ENCODE peak calls at places on chromosomes 1 and 21, in eight cellular contexts. D is NCI-H1105; E is stimulated activated CD8-positive, alpha-beta memory T cell treated with anti-CD3 and anti-CD28 coated beads, Interleukin-7, amount 100 ng/mL, for 1 hour; Z is HCEC 1CT; S is hypothalamus; Y is activated CD4-positive, alpha-beta memory T cell treated with anti-CD3 and anti-CD28 coated beads, Interleukin-2, amount 10 ng/mL, durations not matched to agents 7 days and 5 days; G is stimulated activated CD4-positive, alpha-beta T cell treated with anti-CD3 and anti-CD28 coated beads, Interleukin-1b, Interleukin-23, amount 100 ng/mL, for 4 hours; C is hippocampal formation. T is an unnamed sample.

GRCh38 chr1:89605692-89606091 is 27.2 kb upstream of the LRRC8C start:
- DNase-seq in E (no peak), G (no peak), D (no peak), C (no peak), S (no peak), Z (peak; percentile 88), Y (no peak), T (no peak)

GRCh38 chr1:39080884-39081265 is 54.7 kb downstream of the NDUFS5 start:
- DNase-seq in E (no peak), D (no peak), G (no peak), C (no peak), S (no peak), Z (no peak), Y (no peak), T (no peak)

GRCh38 chr1:153232553-153232952 is 15.2 kb downstream of the PRR9 start:
- DNase-seq in D (no peak), Y (no peak), S (no peak), G (no peak), Z (no peak), E (no peak), C (no peak), T (no peak)

GRCh38 chr21:41900401-41900800 is 21.3 kb upstream of the PRDM15 start:
- DNase-seq in E (no peak), G (no peak), Z (no peak), Y (no peak), D (no peak), C (no peak), S (no peak), T (no peak)

GRCh38 chr1:219385786-219386427 is 212.2 kb downstream of the LYPLAL1 start:
- DNase-seq in Z (peak; percentile 53), Y (no peak), G (no peak), D (peak; percentile 75), C (peak; percentile 4), E (no peak), S (no peak), T (no peak)

GRCh38 chr1:214983126-214983869 is 99.2 kb upstream of the KCNK2 start:
- DNase-seq in C (no peak), Y (no peak), E (no peak), D (no peak), S (no peak), Z (peak; percentile 57), G (no peak), T (no peak)

GRCh38 chr1:36625959-36626337 is 143.2 kb upstream of the CSF3R start:
- DNase-seq in E (no peak), S (no peak), G (no peak), C (peak; percentile 1), Z (no peak), D (no peak), Y (no peak), T (no peak)

GRCh38 chr1:178862416-178862815 is 8.5 kb downstream of the ANGPTL1 start:
- DNase-seq in S (no peak), G (no peak), Y (no peak), E (no peak), D (no peak), Z (no peak), C (no peak), T (no peak)

GRCh38 chr1:2980849-2981248 is 40.4 kb upstream of the ACTRT2 start:
- DNase-seq in Y (no peak), E (no peak), Z (no peak), G (no peak), S (no peak), C (no peak), D (no peak), T (no peak)

GRCh38 chr21:32257952-32258785 is 20.7 kb downstream of the MIS18A start:
- DNase-seq in S (peak; percentile 41), E (no peak), D (peak; percentile 71), C (peak; percentile 80), Y (peak; percentile 50), Z (peak; percentile 74), G (no peak), T (peak; percentile 50)

GRCh38 chr1:178609015-178609414 is 96.1 kb downstream of the TEX35 start:
- DNase-seq in C (no peak), Y (no peak), G (no peak), S (no peak), E (no peak), Z (peak; percentile 95), D (no peak), T (peak; percentile 71)

GRCh38 chr1:16226495-16227179 is 10.3 kb downstream of the CPLANE2 start:
- DNase-seq in S (no peak), G (no peak), D (no peak), C (no peak), Y (no peak), Z (no peak), E (no peak), T (no peak)

GRCh38 chr1:192633533-192634258 is 2.3 kb upstream of the RGS13 start:
- DNase-seq in Z (no peak), D (no peak), S (no peak), G (no peak), C (no peak), Y (no peak), E (no peak), T (peak; percentile 44)

GRCh38 chr1:91026777-91027176 is 4.9 kb upstream of the ZNF644 start:
- DNase-seq in Y (no peak), D (no peak), C (no peak), G (no peak), E (no peak), S (no peak), Z (peak; percentile 17), T (no peak)

GRCh38 chr1:247865416-247865815 is 8.4 kb downstream of the TRIM58 start:
- DNase-seq in E (no peak), G (no peak), C (no peak), D (no peak), S (no peak), Z (peak; percentile 10), Y (no peak), T (no peak)

GRCh38 chr1:160534823-160535605 is 12.0 kb upstream of the SLAMF6 start:
- DNase-seq in Y (no peak), D (no peak), S (no peak), C (no peak), E (no peak), Z (no peak), G (no peak), T (no peak)

GRCh38 chr1:16631248-16632043 is 18.1 kb upstream of the NBPF1 start:
- DNase-seq in D (no peak), Y (no peak), G (no peak), Z (no peak), S (no peak), C (no peak), E (no peak), T (no peak)

GRCh38 chr1:43021547-43022474 is 63.1 kb upstream of the SLC2A1 start:
- DNase-seq in Z (no peak), D (no peak), S (no peak), Y (no peak), G (no peak), C (no peak), E (no peak), T (no peak)

GRCh38 chr1:12230549-12231275 is 882 bp downstream of the VPS13D start:
- DNase-seq in Y (no peak), Z (no peak), D (no peak), G (no peak), S (no peak), C (no peak), E (no peak), T (no peak)

GRCh38 chr1:222167111-222167510 is 380.8 kb downstream of the HHIPL2 start:
- DNase-seq in S (peak; percentile 1), Z (peak; percentile 93), Y (no peak), D (no peak), C (no peak), G (no peak), E (no peak), T (peak; percentile 40)

GRCh38 chr1:150164769-150165168 is 15.1 kb downstream of the PLEKHO1 start:
- DNase-seq in E (no peak), G (no peak), D (no peak), C (no peak), Y (no peak), S (no peak), Z (no peak), T (no peak)